ENCODE peak calls at places on chromosomes 16 and 17, in nine cellular contexts. T is NCI-H1417; O is fibroblast of the conjunctiva; E is AG04450; Y is esophagus muscularis mucosa; H is effector memory CD8-positive, alpha-beta T cell; A is NCI-H510A; S is left ventricle myocardium superior; C is substantia nigra. G is an unnamed sample.

GRCh38 chr17:55818026-55818425 is 67.2 kb downstream of the PCTP start:
- DNase-seq in T (no peak), O (no peak), E (no peak), Y (no peak), H (no peak), A (no peak), S (no peak), C (no peak), G (no peak)

GRCh38 chr17:75872434-75873351 is 5.7 kb downstream of the TRIM47 start:
- DNase-seq in T (no peak), O (peak; percentile 79), E (no peak), Y (peak; percentile 96), H (peak; percentile 56), A (peak; percentile 43), S (peak; percentile 87), C (peak; percentile 43), G (no peak)

GRCh38 chr16:11576427-11577289 is 10.1 kb downstream of the LITAF start:
- DNase-seq in T (no peak), O (no peak), E (no peak), Y (no peak), H (no peak), A (no peak), S (no peak), C (no peak), G (peak; percentile 9)

GRCh38 chr17:55334285-55334684 is 69.5 kb downstream of the HLF start:
- DNase-seq in T (no peak), O (peak; percentile 34), E (no peak), Y (no peak), H (no peak), A (no peak), S (no peak), C (no peak), G (no peak)

GRCh38 chr17:73187203-73187769 is 5.6 kb upstream of the COG1 start:
- DNase-seq in T (no peak), O (no peak), E (no peak), Y (no peak), H (no peak), A (no peak), S (no peak), C (no peak), G (no peak)

GRCh38 chr17:76397687-76398522 is 13.5 kb downstream of the SPHK1 start:
- DNase-seq in T (peak; percentile 81), O (peak; percentile 83), E (peak; percentile 77), Y (peak; percentile 97), H (peak; percentile 83), A (peak; percentile 58), S (peak; percentile 93), C (peak; percentile 75), G (peak; percentile 83)

GRCh38 chr17:80106176-80106575 is 4.8 kb downstream of the GAA start:
- DNase-seq in T (no peak), O (no peak), E (no peak), Y (no peak), H (no peak), A (no peak), S (peak; percentile 25), C (no peak), G (no peak)

GRCh38 chr16:79844603-79845002 is 244.1 kb upstream of the MAF start:
- DNase-seq in T (no peak), O (no peak), E (no peak), Y (no peak), H (no peak), A (no peak), S (no peak), C (no peak), G (no peak)

GRCh38 chr16:4093495-4094137 is 22.6 kb downstream of the ADCY9 start:
- DNase-seq in T (no peak), O (no peak), E (no peak), Y (no peak), H (no peak), A (no peak), S (peak; percentile 68), C (no peak), G (no peak)

GRCh38 chr17:18206962-18207361 is 18.5 kb upstream of the LLGL1 start:
- DNase-seq in T (no peak), O (no peak), E (no peak), Y (no peak), H (no peak), A (no peak), S (no peak), C (no peak), G (no peak)

GRCh38 chr17:1487939-1488825 is 4.3 kb downstream of the MYO1C start:
- DNase-seq in T (peak; percentile 34), O (peak; percentile 63), E (peak; percentile 67), Y (no peak), H (peak; percentile 75), A (no peak), S (peak; percentile 96), C (no peak), G (peak; percentile 74)

GRCh38 chr16:67736858-67737257 is 17.7 kb upstream of the GFOD2 start:
- DNase-seq in T (no peak), O (no peak), E (no peak), Y (no peak), H (no peak), A (no peak), S (no peak), C (no peak), G (no peak)

GRCh38 chr17:72121164-72122001 is 563 bp downstream of the SOX9 start:
- DNase-seq in T (peak; percentile 13), O (no peak), E (no peak), Y (no peak), H (no peak), A (peak; percentile 20), S (peak; percentile 61), C (no peak), G (no peak)

GRCh38 chr17:74011963-74012362 is 191.5 kb upstream of the RPL38 start:
- DNase-seq in T (peak; percentile 82), O (no peak), E (no peak), Y (no peak), H (no peak), A (peak; percentile 79), S (no peak), C (no peak), G (no peak)

GRCh38 chr17:72429066-72429638 is 308.3 kb downstream of the SOX9 start:
- DNase-seq in T (no peak), O (no peak), E (no peak), Y (no peak), H (no peak), A (no peak), S (no peak), C (no peak), G (no peak)

GRCh38 chr17:8494506-8495111 is 58.9 kb downstream of the NDEL1 start:
- DNase-seq in T (no peak), O (no peak), E (no peak), Y (no peak), H (no peak), A (no peak), S (no peak), C (no peak), G (no peak)

GRCh38 chr16:84074721-84075120 is 32.1 kb upstream of the SLC38A8 start:
- DNase-seq in T (no peak), O (no peak), E (no peak), Y (no peak), H (no peak), A (no peak), S (peak; percentile 65), C (no peak), G (no peak)

GRCh38 chr16:10405386-10405939 is 19.6 kb downstream of the ATF7IP2 start:
- DNase-seq in T (no peak), O (no peak), E (no peak), Y (no peak), H (no peak), A (no peak), S (no peak), C (no peak), G (no peak)

GRCh38 chr17:62616993-62617893 is 10.2 kb upstream of the MRC2 start:
- DNase-seq in T (no peak), O (no peak), E (no peak), Y (no peak), H (no peak), A (no peak), S (no peak), C (no peak), G (no peak)

GRCh38 chr17:43661699-43662431 is at the start of gene MEOX1:
- DNase-seq in T (no peak), O (peak; percentile 51), E (no peak), Y (no peak), H (no peak), A (no peak), S (no peak), C (no peak), G (no peak)

GRCh38 chr17:78110363-78111011 is 18.1 kb downstream of the TMC6 start:
- DNase-seq in T (no peak), O (no peak), E (no peak), Y (no peak), H (no peak), A (no peak), S (peak; percentile 59), C (no peak), G (no peak)

GRCh38 chr16:88194397-88195020 is 188.2 kb upstream of the ZNF469 start:
- DNase-seq in T (no peak), O (no peak), E (no peak), Y (peak; percentile 90), H (no peak), A (no peak), S (no peak), C (no peak), G (peak; percentile 22)

GRCh38 chr17:74736423-74737298 is at the start of gene RAB37:
- DNase-seq in T (no peak), O (no peak), E (no peak), Y (no peak), H (peak; percentile 53), A (no peak), S (peak; percentile 77), C (no peak), G (no peak)

GRCh38 chr17:36778458-36778857 is 158.8 kb upstream of the LHX1 start:
- DNase-seq in T (peak; percentile 10), O (no peak), E (no peak), Y (no peak), H (no peak), A (peak; percentile 44), S (no peak), C (no peak), G (no peak)

GRCh38 chr17:79187186-79187585 is 112.6 kb downstream of the ENGASE start:
- DNase-seq in T (no peak), O (no peak), E (no peak), Y (no peak), H (no peak), A (no peak), S (no peak), C (no peak), G (no peak)

GRCh38 chr17:7114875-7115614 is 423 bp upstream of the ASGR2 start:
- DNase-seq in T (no peak), O (no peak), E (no peak), Y (no peak), H (no peak), A (no peak), S (no peak), C (no peak), G (no peak)